ENCODE peak calls at places on chromosome X, in seven cellular contexts. X, S, N, B, V, Z and T are unnamed samples.

GRCh38 chrX:144616317-144616716 is 631.0 kb upstream of the SPANXN1 start:
- DNase-seq in X (no peak), S (no peak), N (no peak), B (no peak), V (no peak), Z (no peak), T (no peak)

GRCh38 chrX:31223817-31224216 is 152.0 kb upstream of the FTHL17 start:
- DNase-seq in X (no peak), S (peak), N (no peak), B (peak), V (no peak), Z (no peak), T (no peak)

GRCh38 chrX:68658530-68658929 is 11.1 kb downstream of the STARD8 start:
- DNase-seq in X (no peak), S (no peak), N (no peak), B (no peak), V (no peak), Z (no peak), T (no peak)

GRCh38 chrX:57227691-57228090 is 58.8 kb upstream of the FAAH2 start:
- DNase-seq in X (no peak), S (no peak), N (no peak), B (no peak), V (no peak), Z (no peak), T (no peak)

GRCh38 chrX:124346064-124346876 is at the start of gene SH2D1A:
- DNase-seq in X (no peak), S (no peak), N (no peak), B (no peak), V (no peak), Z (peak), T (no peak)

GRCh38 chrX:152912121-152912520 is 14.3 kb downstream of the ZNF185 start:
- DNase-seq in X (no peak), S (no peak), N (no peak), B (no peak), V (no peak), Z (no peak), T (no peak)

GRCh38 chrX:43718956-43719355 is 62.9 kb downstream of the MAOA start:
- DNase-seq in X (no peak), S (no peak), N (no peak), B (no peak), V (no peak), Z (no peak), T (no peak)

GRCh38 chrX:40010550-40011364 is 87.0 kb downstream of the BCOR start:
- DNase-seq in X (no peak), S (no peak), N (peak), B (no peak), V (no peak), Z (peak), T (no peak)

GRCh38 chrX:109184506-109185139 is 297.3 kb downstream of the GUCY2F start:
- DNase-seq in X (no peak), S (no peak), N (no peak), B (no peak), V (no peak), Z (no peak), T (no peak)

GRCh38 chrX:1167466-1167865 is 45.0 kb downstream of the CRLF2 start:
- DNase-seq in X (no peak), S (no peak), N (no peak), B (no peak), V (no peak), Z (no peak), T (no peak)

GRCh38 chrX:47143894-47144625 is 442 bp downstream of the NDUFB11 start:
- DNase-seq in X (peak), S (peak), N (no peak), B (no peak), V (peak), Z (peak), T (no peak)

GRCh38 chrX:2928583-2929434 is at the start of gene ARSD:
- DNase-seq in X (peak), S (peak), N (peak), B (peak), V (peak), Z (peak), T (peak)

GRCh38 chrX:20393944-20394343 is 127.2 kb upstream of the RPS6KA3 start:
- DNase-seq in X (no peak), S (no peak), N (peak), B (no peak), V (no peak), Z (no peak), T (no peak)

GRCh38 chrX:12974217-12974796 is 603 bp upstream of the TMSB4X start:
- DNase-seq in X (no peak), S (peak), N (no peak), B (no peak), V (peak), Z (peak), T (no peak)

GRCh38 chrX:94204524-94204923 is 530.5 kb downstream of the FAM133A start:
- DNase-seq in X (no peak), S (no peak), N (no peak), B (no peak), V (no peak), Z (no peak), T (no peak)

GRCh38 chrX:100447563-100448397 is 37.7 kb upstream of the PCDH19 start:
- DNase-seq in X (no peak), S (peak), N (no peak), B (no peak), V (no peak), Z (no peak), T (no peak)
- H3K4me3 ChIP-seq in X (no peak), S (no peak), N (no peak), B (no peak), V (no peak), Z (no peak), T (no peak)

GRCh38 chrX:134426285-134426684 is 33.7 kb upstream of the HPRT1 start:
- DNase-seq in X (no peak), S (no peak), N (no peak), B (no peak), V (no peak), Z (no peak), T (no peak)

GRCh38 chrX:134419784-134420183 is 40.2 kb upstream of the HPRT1 start:
- DNase-seq in X (no peak), S (no peak), N (no peak), B (no peak), V (no peak), Z (no peak), T (no peak)

GRCh38 chrX:134418317-134419113 is 41.5 kb upstream of the HPRT1 start:
- DNase-seq in X (no peak), S (no peak), N (peak), B (no peak), V (no peak), Z (no peak), T (peak)

GRCh38 chrX:134423606-134424005 is 36.4 kb upstream of the HPRT1 start:
- DNase-seq in X (no peak), S (no peak), N (peak), B (peak), V (no peak), Z (no peak), T (peak)
- TF ChIP-seq CTCF in X (peak), S (peak), N (peak), B (peak), V (no peak), Z (no peak), T (peak)

DNA sequence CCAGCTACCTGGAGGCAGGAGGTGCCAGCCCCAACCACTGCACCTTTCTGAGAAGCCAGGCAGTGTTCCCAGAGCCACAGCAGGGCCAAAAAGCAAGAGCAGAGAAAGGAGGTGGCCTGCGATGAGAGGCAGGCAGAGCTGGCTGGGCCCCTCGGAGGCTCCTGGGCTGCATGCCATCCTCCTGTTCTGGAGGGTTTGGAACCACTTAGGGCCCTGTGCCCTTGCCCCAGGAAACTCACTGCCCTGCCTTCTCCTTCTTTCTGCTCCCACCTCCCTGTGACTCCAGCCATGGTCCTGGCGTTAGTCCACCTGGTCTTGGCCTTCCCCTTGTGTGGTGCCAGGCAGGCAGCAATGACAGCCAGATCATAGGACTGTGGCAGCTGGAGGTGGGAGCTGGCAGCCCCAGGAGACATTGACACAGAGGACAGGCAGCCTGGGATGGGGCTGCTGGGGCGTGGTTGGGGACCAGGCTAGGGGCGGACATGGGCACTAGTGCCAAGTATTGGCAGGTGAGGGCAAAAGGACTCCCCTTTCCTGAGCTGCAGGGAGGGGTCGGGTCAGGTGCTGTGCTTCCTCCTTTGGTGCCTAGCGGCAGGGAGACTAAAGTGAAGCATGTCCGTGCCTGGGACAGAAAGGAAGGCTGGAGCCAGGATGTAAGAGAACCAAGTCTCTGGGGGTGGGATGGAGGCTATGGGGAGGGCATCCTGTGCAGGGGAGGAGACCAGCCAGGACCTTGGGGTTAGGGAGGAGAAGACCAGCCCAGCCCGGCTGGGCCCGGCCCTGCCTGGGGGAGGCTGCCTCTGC is 1.4 kb downstream of the APLN start:
- DNase-seq in X (no peak), S (no peak), N (no peak), B (no peak), V (no peak), Z (no peak), T (no peak)
- H3K4me3 ChIP-seq in X (no peak), S (no peak), N (peak), B (no peak), V (no peak), Z (peak), T (peak)

GRCh38 chrX:135927897-135928296 is 34.4 kb downstream of the SAGE1 start:
- DNase-seq in X (no peak), S (no peak), N (no peak), B (no peak), V (no peak), Z (no peak), T (no peak)

DNA sequence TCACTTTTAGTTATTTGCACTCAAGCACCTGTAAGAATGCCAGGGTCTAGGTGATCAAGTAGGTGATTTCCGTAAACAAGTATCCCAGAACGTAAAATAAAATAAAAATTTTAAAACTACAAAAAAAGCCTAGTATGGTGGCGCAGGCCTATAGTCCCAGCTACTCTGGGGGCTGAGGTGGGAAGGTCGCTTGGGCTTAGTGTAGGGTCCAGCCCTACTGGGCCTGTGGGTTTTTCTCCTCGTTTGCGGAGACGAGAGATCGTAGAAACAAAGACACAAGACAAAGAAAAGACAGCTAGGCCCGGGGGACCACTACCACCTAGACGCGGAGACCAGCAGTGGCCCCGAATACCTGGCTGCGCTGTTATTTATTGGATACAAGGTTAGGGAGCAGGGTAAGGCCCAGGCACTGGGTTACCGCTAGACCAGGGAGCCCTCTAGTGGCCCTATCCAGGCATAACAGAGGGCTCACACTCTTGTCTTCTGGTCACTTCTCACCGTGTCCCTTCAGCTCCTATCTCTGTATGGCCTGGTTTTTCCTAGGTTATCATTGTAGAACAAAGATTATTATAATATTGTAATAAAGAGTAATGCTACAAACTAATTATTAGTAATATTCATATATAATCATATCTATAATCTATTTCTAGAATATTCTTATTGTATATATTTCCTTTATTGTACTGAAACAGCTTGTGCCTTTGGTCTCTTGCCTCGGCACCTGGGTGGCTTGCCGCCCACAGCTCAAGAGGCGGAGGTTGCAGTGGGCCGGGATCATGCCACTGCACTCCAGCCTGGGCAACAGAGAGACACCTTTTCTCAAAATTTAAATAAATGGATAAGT is 38.4 kb downstream of the SAGE1 start:
- DNase-seq in X (no peak), S (peak), N (peak), B (peak), V (peak), Z (no peak), T (peak)
- TF ChIP-seq CTCF in X (peak), S (peak), N (peak), B (peak), V (peak), Z (no peak), T (peak)

GRCh38 chrX:41421071-41421729 is 25.9 kb upstream of the NYX start:
- DNase-seq in X (no peak), S (no peak), N (no peak), B (no peak), V (no peak), Z (no peak), T (no peak)
- H3K4me3 ChIP-seq in X (no peak), S (no peak), N (no peak), B (no peak), V (peak), Z (no peak), T (no peak)

DNA sequence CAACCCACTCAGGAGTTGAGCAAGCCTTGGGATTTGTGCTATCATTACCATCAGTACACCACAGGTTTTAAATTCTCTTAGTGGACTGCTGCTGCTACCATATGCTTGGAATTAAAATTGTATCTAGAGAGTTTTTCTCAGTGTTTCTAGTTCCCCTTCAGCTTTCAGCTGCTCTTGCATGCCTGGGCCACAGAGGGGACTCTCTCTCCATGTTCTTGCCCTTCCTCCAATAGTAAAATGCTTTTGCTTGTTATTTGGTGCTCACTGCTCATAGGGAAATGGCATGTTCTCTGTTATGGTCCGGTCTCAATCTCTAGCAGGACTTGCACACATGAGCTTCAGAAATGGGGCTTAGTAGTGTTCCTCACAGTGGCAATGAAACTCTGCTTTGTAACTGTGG is 101.9 kb downstream of the IGSF1 start:
- DNase-seq in X (no peak), S (no peak), N (no peak), B (no peak), V (no peak), Z (no peak), T (no peak)
- TF ChIP-seq CTCF in X (no peak), S (no peak), N (no peak), B (no peak), V (no peak), Z (no peak), T (no peak)

GRCh38 chrX:25021132-25021498 is 5.3 kb upstream of the ARX start:
- DNase-seq in X (no peak), S (no peak), N (no peak), B (no peak), V (no peak), Z (no peak), T (no peak)
- H3K4me3 ChIP-seq in X (no peak), S (no peak), N (no peak), B (no peak), V (no peak), Z (peak), T (peak)

GRCh38 chrX:114626323-114626722 is 42.4 kb downstream of the HTR2C start:
- DNase-seq in X (no peak), S (no peak), N (peak), B (no peak), V (no peak), Z (no peak), T (no peak)
- TF ChIP-seq CTCF in X (peak), S (no peak), N (peak), B (peak), V (peak), Z (no peak), T (peak)

DNA sequence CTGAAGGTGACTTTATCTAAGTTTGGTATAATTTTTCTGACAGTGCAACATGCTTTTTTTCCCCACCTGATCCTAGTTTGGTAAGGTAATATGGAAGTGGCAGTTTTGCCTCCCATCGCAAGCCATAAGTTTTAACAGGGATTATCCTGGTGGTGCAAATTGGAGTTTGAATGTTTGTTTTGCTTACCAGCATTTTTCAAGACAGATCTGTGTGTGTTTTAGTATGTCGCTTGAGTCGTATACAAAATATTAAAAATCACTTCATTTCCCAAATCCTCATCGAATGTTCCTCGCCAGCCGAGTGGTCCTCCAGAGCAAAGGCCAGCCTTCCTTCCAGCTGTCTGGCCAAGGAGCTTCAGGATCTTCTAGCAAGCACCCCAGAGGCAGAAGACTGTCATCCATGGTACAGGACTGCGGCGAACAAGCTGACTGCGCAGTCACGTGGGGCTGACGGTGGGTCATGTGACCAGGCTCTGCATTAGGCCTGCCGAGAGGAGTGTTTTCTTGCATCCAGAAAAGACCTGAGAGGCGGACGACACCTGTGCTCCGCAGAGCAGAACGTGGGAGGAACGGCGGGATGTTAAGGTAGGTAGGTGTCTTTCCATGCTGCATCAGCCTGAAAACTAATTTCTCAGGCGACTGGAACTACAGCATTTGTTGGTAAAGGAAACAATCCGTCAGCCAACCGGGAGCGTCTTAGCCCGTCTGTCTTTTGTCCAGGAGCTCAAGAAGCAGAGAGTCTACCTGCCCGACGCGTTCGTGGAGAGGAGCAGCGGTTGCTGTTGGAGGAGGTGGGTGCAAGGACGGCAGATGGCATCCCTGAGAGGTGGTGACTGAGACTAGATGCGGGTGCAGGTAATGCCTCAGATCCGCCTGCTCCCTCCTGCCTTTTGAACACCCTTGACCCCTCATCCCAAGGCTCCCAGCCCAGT is at the start of gene GPRASP3:
- DNase-seq in X (no peak), S (peak), N (no peak), B (peak), V (peak), Z (peak), T (peak)
- H3K4me3 ChIP-seq in X (peak), S (no peak), N (no peak), B (peak), V (peak), Z (peak), T (peak)

GRCh38 chrX:35098419-35098818 is 155.8 kb downstream of the FAM47B start:
- DNase-seq in X (no peak), S (no peak), N (no peak), B (no peak), V (no peak), Z (no peak), T (no peak)
- TF ChIP-seq CTCF in X (peak), S (no peak), N (no peak), B (no peak), V (no peak), Z (no peak), T (peak)